ENCODE peak calls at places on chromosome 20, in four cellular contexts. One of them, this sample, is unnamed.

GRCh38 chr20:13739726-13740649 is 44.7 kb downstream of the ESF1 start:
- DNase-seq in GM23248: no peak
- DNase-seq in cardiac fibroblast: peak
- DNase-seq in MV-4-11: peak
- DNase-seq in this sample: peak

GRCh38 chr20:48294196-48294595 is 508.9 kb upstream of the SULF2 start:
- DNase-seq in cardiac fibroblast: peak
- DNase-seq in GM23248: peak
- DNase-seq in MV-4-11: no peak
- DNase-seq in this sample: no peak

GRCh38 chr20:57265649-57266250 is 691 bp downstream of the BMP7 start:
- DNase-seq in cardiac fibroblast: no peak
- DNase-seq in MV-4-11: no peak
- DNase-seq in GM23248: no peak
- DNase-seq in this sample: no peak

GRCh38 chr20:59268827-59269226 is 31.6 kb upstream of the EDN3 start:
- DNase-seq in MV-4-11: no peak
- DNase-seq in cardiac fibroblast: no peak
- DNase-seq in GM23248: no peak
- DNase-seq in this sample: no peak

GRCh38 chr20:24808616-24809015 is 140.5 kb upstream of the CST7 start:
- DNase-seq in cardiac fibroblast: no peak
- DNase-seq in MV-4-11: no peak
- DNase-seq in GM23248: no peak
- DNase-seq in this sample: no peak

GRCh38 chr20:32535953-32536823 is 48.9 kb downstream of the NOL4L start:
- DNase-seq in cardiac fibroblast: no peak
- DNase-seq in GM23248: peak
- DNase-seq in MV-4-11: no peak
- DNase-seq in this sample: peak

GRCh38 chr20:61925555-61926252 is 140.0 kb downstream of the TAF4 start:
- DNase-seq in cardiac fibroblast: peak
- DNase-seq in GM23248: peak
- DNase-seq in MV-4-11: no peak
- DNase-seq in this sample: no peak

GRCh38 chr20:50695144-50695872 is 4.0 kb upstream of the RIPOR3 start:
- DNase-seq in GM23248: peak
- DNase-seq in MV-4-11: no peak
- DNase-seq in cardiac fibroblast: no peak
- DNase-seq in this sample: no peak

GRCh38 chr20:56752274-56752673 is 123.2 kb downstream of the TFAP2C start:
- DNase-seq in cardiac fibroblast: no peak
- DNase-seq in MV-4-11: no peak
- DNase-seq in GM23248: peak
- DNase-seq in this sample: no peak

GRCh38 chr20:47950103-47950502 is 164.8 kb upstream of the SULF2 start:
- DNase-seq in MV-4-11: no peak
- DNase-seq in GM23248: peak
- DNase-seq in cardiac fibroblast: peak
- DNase-seq in this sample: no peak

GRCh38 chr20:63696628-63697356 is at the start of gene TNFRSF6B:
- DNase-seq in MV-4-11: no peak
- DNase-seq in cardiac fibroblast: no peak
- DNase-seq in GM23248: peak
- DNase-seq in this sample: no peak